ENCODE peak calls at places on chromosomes 2 and 18, in nine cellular contexts. N is stomach, L is K562, U is HepG2, Q is H1, A is esophagus muscularis mucosa, Y is SK-N-SH, R is transverse colon, T is sigmoid colon. J is an unnamed sample. For H3K4me1, the result is how much of the 10 kb centered on the place peaks cover.

GRCh38 chr2:9990735-9991134 is 39.2 kb downstream of the GRHL1 start:
- DNase-seq in N (no peak), R (no peak), Q (no peak), T (no peak), L (no peak), U (no peak), A (no peak), Y (no peak), J (no peak)

GRCh38 chr2:31138037-31138962 is at the start of gene GALNT14:
- DNase-seq in Q (peak), R (peak), Y (peak), A (peak), L (no peak), U (no peak), T (peak), N (peak), J (peak)

GRCh38 chr18:38493991-38494559 is 928.5 kb upstream of the CELF4 start:
- DNase-seq in T (no peak), Y (no peak), U (no peak), A (no peak), L (no peak), N (no peak), R (no peak), Q (no peak), J (no peak)

GRCh38 chr2:38685116-38685735 is 19.3 kb downstream of the GALM start:
- DNase-seq in L (no peak), U (peak), N (no peak), T (no peak), Y (no peak), A (no peak), R (no peak), Q (no peak), J (no peak)

GRCh38 chr2:148978736-148979135 is 59.8 kb upstream of the LYPD6B start:
- DNase-seq in U (no peak), A (no peak), Y (no peak), T (no peak), L (no peak), Q (no peak), N (no peak), R (no peak), J (no peak)

GRCh38 chr18:33116376-33116775 is 324.1 kb downstream of the CCDC178 start:
- DNase-seq in T (no peak), U (no peak), R (peak), N (peak), A (no peak), Y (no peak), Q (no peak), L (no peak), J (no peak)

GRCh38 chr2:85889648-85890281 is 975 bp upstream of the ST3GAL5 start:
- DNase-seq in U (no peak), T (no peak), L (no peak), A (no peak), R (peak), Q (no peak), Y (no peak), N (no peak), J (no peak)

GRCh38 chr2:231294578-231295362 is 96.3 kb downstream of the ARMC9 start:
- DNase-seq in A (peak), R (no peak), Y (no peak), U (no peak), L (no peak), N (no peak), Q (no peak), T (no peak), J (no peak)

GRCh38 chr18:2891526-2892431 is 45.0 kb downstream of the EMILIN2 start:
- DNase-seq in Q (no peak), N (no peak), L (no peak), A (no peak), R (no peak), T (no peak), Y (no peak), U (no peak), J (peak)

GRCh38 chr2:182148344-182148743 is 162.7 kb downstream of the PPP1R1C start:
- DNase-seq in Y (no peak), R (no peak), T (no peak), L (no peak), A (no peak), N (no peak), Q (no peak), U (no peak), J (no peak)

GRCh38 chr2:236083934-236084333 is 84.3 kb downstream of the GBX2 start:
- DNase-seq in A (no peak), R (no peak), N (no peak), U (no peak), T (no peak), Q (no peak), L (no peak), Y (no peak), J (no peak)

GRCh38 chr2:181953773-181954537 is 31.7 kb upstream of the PPP1R1C start:
- DNase-seq in N (peak), A (no peak), R (peak), U (peak), Y (peak), Q (peak), L (peak), T (no peak), J (peak)

GRCh38 chr2:45173513-45173912 is 164.3 kb upstream of the SIX2 start:
- DNase-seq in R (no peak), A (no peak), L (no peak), U (no peak), Y (no peak), N (no peak), Q (peak), T (no peak), J (no peak)

GRCh38 chr2:23532311-23533013 is 147.5 kb downstream of the KLHL29 start:
- DNase-seq in T (peak), Q (no peak), U (no peak), A (no peak), L (no peak), Y (no peak), R (no peak), N (no peak), J (no peak)

GRCh38 chr2:136305517-136306192 is 187.7 kb upstream of the CXCR4 start:
- DNase-seq in U (no peak), Q (no peak), R (no peak), Y (no peak), T (no peak), N (no peak), A (no peak), L (no peak), J (no peak)

GRCh38 chr2:141055526-141055925 is 1075.3 kb downstream of the LRP1B start:
- DNase-seq in L (no peak), U (no peak), R (no peak), Q (no peak), Y (no peak), N (no peak), A (no peak), T (no peak), J (no peak)

GRCh38 chr18:37476182-37476581 is 89.4 kb downstream of the CELF4 start:
- DNase-seq in Q (peak), A (no peak), R (peak), N (no peak), L (peak), U (peak), T (no peak), Y (peak), J (no peak)

GRCh38 chr2:24086241-24086640 is 1.6 kb upstream of the TP53I3 start:
- DNase-seq in L (no peak), Y (no peak), U (no peak), R (no peak), T (no peak), A (no peak), N (no peak), Q (no peak), J (no peak)

GRCh38 chr2:210421916-210422315 is 54.6 kb downstream of the LANCL1 start:
- DNase-seq in R (no peak), A (no peak), Y (no peak), U (peak), T (no peak), L (no peak), N (no peak), Q (no peak), J (no peak)

GRCh38 chr2:106885981-106886915 is at the start of gene ST6GAL2:
- DNase-seq in L (no peak), U (no peak), Y (peak), Q (peak), R (no peak), N (no peak), T (no peak), A (no peak), J (no peak)

GRCh38 chr2:175676813-175677212 is 325.3 kb downstream of the LNPK start:
- DNase-seq in A (no peak), N (no peak), L (no peak), T (no peak), U (no peak), Q (no peak), Y (no peak), R (no peak), J (no peak)

GRCh38 chr18:7059276-7059675 is 58.3 kb downstream of the LAMA1 start:
- DNase-seq in R (no peak), U (no peak), Q (no peak), N (no peak), Y (peak), T (no peak), A (peak), L (no peak), J (no peak)

GRCh38 chr2:75200140-75200985 is 1.0 kb upstream of the TACR1 start:
- DNase-seq in L (no peak), R (peak), N (peak), T (peak), Q (peak), Y (peak), U (no peak), A (no peak), J (no peak)

GRCh38 chr2:33425660-33426059 is 50.8 kb upstream of the RASGRP3 start:
- DNase-seq in N (no peak), R (no peak), T (no peak), L (no peak), A (no peak), U (no peak), Y (no peak), Q (no peak), J (no peak)

GRCh38 chr2:119290859-119291587 is 67.4 kb downstream of the STEAP3 start:
- DNase-seq in A (peak), Y (peak), N (peak), U (peak), Q (peak), T (peak), R (peak), L (peak), J (no peak)

GRCh38 chr2:18339326-18339725 is 221.1 kb downstream of the RDH14 start:
- DNase-seq in L (no peak), Y (no peak), T (no peak), A (no peak), R (no peak), Q (no peak), N (no peak), U (no peak), J (no peak)

GRCh38 chr2:36485521-36485920 is 112.4 kb downstream of the FEZ2 start:
- DNase-seq in U (no peak), R (no peak), Q (no peak), L (no peak), N (no peak), A (no peak), Y (no peak), T (no peak), J (no peak)

GRCh38 chr2:36781907-36782635 is 85.6 kb downstream of the VIT start:
- DNase-seq in Q (no peak), R (no peak), A (no peak), U (no peak), T (no peak), N (no peak), Y (no peak), L (no peak), J (no peak)

GRCh38 chr2:150480241-150480640 is 7.2 kb downstream of the RND3 start:
- DNase-seq in Q (no peak), N (peak), A (no peak), Y (no peak), T (peak), L (no peak), R (no peak), U (no peak), J (no peak)

GRCh38 chr18:39842042-39842791 is 2112.8 kb upstream of the PIK3C3 start:
- DNase-seq in T (no peak), N (no peak), L (no peak), R (no peak), Y (peak), A (no peak), U (no peak), Q (no peak), J (no peak)

GRCh38 chr18:7147399-7147798 is 29.8 kb upstream of the LAMA1 start:
- DNase-seq in T (peak), Q (no peak), R (no peak), U (no peak), Y (no peak), A (no peak), N (no peak), L (no peak), J (no peak)

GRCh38 chr2:102209474-102209873 is 22.7 kb downstream of the IL1RL2 start:
- DNase-seq in Q (no peak), Y (no peak), A (no peak), L (no peak), U (peak), R (no peak), N (no peak), T (no peak), J (no peak)

GRCh38 chr2:49254401-49254800 is 100.1 kb upstream of the FSHR start:
- DNase-seq in N (no peak), A (no peak), T (no peak), L (no peak), R (no peak), U (no peak), Y (no peak), Q (no peak), J (no peak)

GRCh38 chr18:55401638-55402191 is 186.3 kb downstream of the TCF4 start:
- DNase-seq in L (no peak), U (peak), A (no peak), N (no peak), Y (no peak), Q (no peak), T (peak), R (no peak), J (no peak)
- TF ChIP-seq POLR2AphosphoS5 in L (no peak), U (no peak), A (peak), N (peak), Y (peak), Q (no peak), T (peak), R (peak), J (peak)

GRCh38 chr2:138787053-138787666 is 7.0 kb upstream of the NXPH2 start:
- DNase-seq in Y (peak), A (no peak), L (peak), Q (no peak), N (no peak), R (no peak), T (no peak), U (peak), J (no peak)
- TF ChIP-seq EP300 in Y (no peak), A (no peak), L (no peak), Q (no peak), N (no peak), R (no peak), T (no peak), U (no peak), J (no peak)

GRCh38 chr2:172249986-172250385 is 147.3 kb upstream of the DLX2 start:
- DNase-seq in L (no peak), A (no peak), Y (no peak), Q (no peak), R (no peak), T (no peak), N (no peak), U (no peak), J (no peak)

GRCh38 chr2:172250801-172251200 is 148.1 kb upstream of the DLX2 start:
- DNase-seq in T (no peak), U (no peak), Q (no peak), L (no peak), A (no peak), N (no peak), R (no peak), Y (no peak), J (no peak)

GRCh38 chr2:172251231-172251630 is 148.5 kb upstream of the DLX2 start:
- DNase-seq in N (no peak), T (no peak), A (no peak), U (no peak), Q (no peak), L (no peak), Y (no peak), R (no peak), J (no peak)

GRCh38 chr2:172248381-172249173 is 145.9 kb upstream of the DLX2 start:
- DNase-seq in N (no peak), L (no peak), R (no peak), Q (no peak), A (no peak), U (no peak), T (no peak), Y (no peak), J (no peak)

GRCh38 chr2:172249336-172249735 is 146.6 kb upstream of the DLX2 start:
- DNase-seq in R (no peak), T (no peak), N (no peak), A (no peak), Y (no peak), Q (no peak), U (no peak), L (no peak), J (no peak)
- H3K4me1 ChIP-seq in R (under half), T (under half), N (under half), A (under half), Y (half or more), Q (under half), U (half or more), L (under half), J (under half)

GRCh38 chr2:172103471-172104292 is 982 bp upstream of the DLX2 start:
- DNase-seq in Q (peak), A (no peak), R (peak), L (peak), Y (peak), N (peak), U (peak), T (peak), J (no peak)

GRCh38 chr2:172101008-172101706 is 1.5 kb downstream of the DLX2 start:
- DNase-seq in U (no peak), R (no peak), L (no peak), A (peak), N (no peak), T (no peak), Y (peak), Q (peak), J (no peak)

GRCh38 chr2:172102159-172102857 is 392 bp downstream of the DLX2 start:
- DNase-seq in T (peak), L (peak), N (no peak), U (no peak), R (no peak), A (peak), Q (no peak), Y (no peak), J (no peak)

GRCh38 chr2:172101707-172102158 is 967 bp downstream of the DLX2 start:
- DNase-seq in L (no peak), Q (no peak), T (peak), A (no peak), N (no peak), R (no peak), Y (peak), U (no peak), J (no peak)

DNA sequence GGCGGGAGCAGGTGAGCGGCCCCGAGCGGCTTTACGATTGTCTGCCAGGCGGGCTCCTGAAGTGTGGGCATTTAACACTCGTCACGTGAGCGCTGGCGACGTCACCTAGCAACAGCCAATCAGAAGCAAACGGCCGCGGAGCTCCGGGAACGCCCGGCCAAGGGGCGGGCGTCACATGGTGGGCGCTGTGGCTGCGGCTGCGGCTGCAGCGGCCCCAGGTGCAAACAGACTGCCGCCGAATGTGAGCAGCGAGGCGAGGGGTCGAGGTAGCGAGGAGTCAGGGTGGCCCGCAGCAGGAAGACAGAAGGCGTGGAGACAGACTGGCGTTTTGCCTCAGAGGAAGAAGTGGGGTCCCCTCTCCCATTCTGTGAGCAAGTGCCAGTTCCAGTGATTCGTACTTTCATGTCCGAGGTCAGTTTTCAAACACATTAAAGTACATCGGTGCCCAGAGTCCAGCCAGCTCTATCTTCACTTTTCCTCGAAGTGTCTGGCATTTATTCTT is at the start of gene DLX2:
- DNase-seq in N (peak), A (peak), T (peak), Q (peak), Y (peak), L (peak), U (peak), R (peak), J (no peak)
- TF ChIP-seq POLR2AphosphoS5 in N (no peak), A (no peak), T (peak), Q (no peak), Y (no peak), L (peak), U (peak), R (no peak), J (no peak)

GRCh38 chr2:6782523-6783061 is 83.1 kb downstream of the CMPK2 start:
- DNase-seq in Q (no peak), U (no peak), R (no peak), Y (no peak), N (no peak), T (no peak), L (no peak), A (no peak), J (no peak)

GRCh38 chr2:6785511-6785910 is 80.2 kb downstream of the CMPK2 start:
- DNase-seq in T (no peak), A (no peak), N (no peak), R (no peak), L (no peak), Y (no peak), U (no peak), Q (no peak), J (no peak)

GRCh38 chr2:6780765-6781274 is 84.9 kb downstream of the CMPK2 start:
- DNase-seq in R (peak), Y (peak), Q (no peak), T (peak), L (no peak), U (no peak), A (no peak), N (peak), J (no peak)

GRCh38 chr2:6787376-6787775 is 78.3 kb downstream of the CMPK2 start:
- DNase-seq in U (no peak), R (no peak), Q (no peak), Y (no peak), N (no peak), A (no peak), L (no peak), T (no peak), J (no peak)

GRCh38 chr2:6784299-6784698 is 81.4 kb downstream of the CMPK2 start:
- DNase-seq in Y (no peak), T (no peak), U (no peak), L (no peak), R (no peak), A (no peak), N (no peak), Q (no peak), J (no peak)
- TF ChIP-seq EP300 in Y (no peak), T (no peak), U (no peak), L (no peak), R (no peak), A (no peak), N (no peak), Q (no peak), J (no peak)

DNA sequence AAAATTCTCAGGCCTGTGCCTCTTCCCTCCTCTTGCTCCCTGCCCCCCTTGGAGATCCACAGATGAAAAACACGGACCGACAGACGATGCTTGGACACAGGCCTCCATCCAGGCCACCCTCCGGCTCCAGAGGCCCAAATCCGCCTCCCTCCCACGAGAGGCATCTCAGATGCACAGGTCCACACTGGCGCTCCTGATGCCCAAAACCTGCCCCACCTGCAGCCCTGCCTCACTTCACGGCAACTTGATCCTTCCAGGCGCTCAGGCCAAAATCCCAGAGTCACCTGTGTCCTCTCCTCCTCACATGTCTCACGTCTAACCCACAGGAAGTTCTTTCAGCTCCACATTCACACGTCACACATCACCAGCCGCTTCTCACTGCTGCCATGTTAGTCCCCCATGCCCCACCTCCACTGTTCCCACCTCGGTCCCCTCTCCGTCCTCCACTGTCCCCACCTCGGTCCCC is 7.2 kb upstream of the RAB17 start:
- DNase-seq in R (no peak), Y (no peak), T (peak), A (no peak), L (no peak), Q (no peak), U (no peak), N (no peak), J (no peak)
- H3K4me1 ChIP-seq in R (under half), Y (under half), T (under half), A (half or more), L (under half), Q (under half), U (half or more), N (half or more), J (under half)